ENCODE peak calls at places on chromosomes 3 and 15, in five cellular contexts. One of them, this sample, is unnamed. For H3K4me1, the result is how much of the 10 kb centered on the place peaks cover.

GRCh38 chr3:38588276-38588971 is 61.1 kb downstream of the SCN5A start:
- DNase-seq in effector memory CD4-positive, alpha-beta T cell: no peak
- DNase-seq in fibroblast of lung: no peak
- DNase-seq in hepatocyte: no peak
- DNase-seq in cardiac muscle cell: no peak
- DNase-seq in this sample: no peak

GRCh38 chr3:141643391-141643790 is 94.7 kb upstream of the RNF7 start:
- DNase-seq in cardiac muscle cell: no peak
- DNase-seq in effector memory CD4-positive, alpha-beta T cell: no peak
- DNase-seq in fibroblast of lung: no peak
- DNase-seq in hepatocyte: no peak
- DNase-seq in this sample: no peak

GRCh38 chr3:74287557-74287956 is 326.9 kb downstream of the CNTN3 start:
- DNase-seq in fibroblast of lung: no peak
- DNase-seq in effector memory CD4-positive, alpha-beta T cell: no peak
- DNase-seq in cardiac muscle cell: no peak
- DNase-seq in hepatocyte: no peak
- DNase-seq in this sample: no peak

GRCh38 chr3:105862217-105862616 is 6.6 kb downstream of the CBLB start:
- DNase-seq in cardiac muscle cell: no peak
- DNase-seq in fibroblast of lung: no peak
- DNase-seq in hepatocyte: no peak
- DNase-seq in effector memory CD4-positive, alpha-beta T cell: no peak
- DNase-seq in this sample: no peak

GRCh38 chr3:115626711-115627110 is 3.4 kb downstream of the GAP43 start:
- DNase-seq in hepatocyte: no peak
- DNase-seq in cardiac muscle cell: no peak
- DNase-seq in fibroblast of lung: no peak
- DNase-seq in effector memory CD4-positive, alpha-beta T cell: no peak
- DNase-seq in this sample: no peak

GRCh38 chr3:155658006-155658405 is 86.9 kb downstream of the PLCH1 start:
- DNase-seq in fibroblast of lung: no peak
- DNase-seq in hepatocyte: no peak
- DNase-seq in effector memory CD4-positive, alpha-beta T cell: no peak
- DNase-seq in cardiac muscle cell: no peak
- DNase-seq in this sample: no peak

GRCh38 chr3:146065573-146066006 is 95.4 kb downstream of the PLOD2 start:
- DNase-seq in hepatocyte: peak
- DNase-seq in effector memory CD4-positive, alpha-beta T cell: no peak
- DNase-seq in cardiac muscle cell: peak
- DNase-seq in fibroblast of lung: peak
- DNase-seq in this sample: peak

GRCh38 chr3:50815844-50816243 is 141.1 kb downstream of the DOCK3 start:
- DNase-seq in fibroblast of lung: no peak
- DNase-seq in hepatocyte: no peak
- DNase-seq in cardiac muscle cell: no peak
- DNase-seq in effector memory CD4-positive, alpha-beta T cell: no peak
- DNase-seq in this sample: no peak

GRCh38 chr3:142912440-142913172 is 23.7 kb upstream of the PCOLCE2 start:
- DNase-seq in hepatocyte: no peak
- DNase-seq in fibroblast of lung: peak
- DNase-seq in effector memory CD4-positive, alpha-beta T cell: no peak
- DNase-seq in cardiac muscle cell: no peak
- DNase-seq in this sample: no peak

GRCh38 chr3:194687638-194688206 is 2.0 kb downstream of the FAM43A start:
- DNase-seq in cardiac muscle cell: peak
- DNase-seq in hepatocyte: peak
- DNase-seq in effector memory CD4-positive, alpha-beta T cell: peak
- DNase-seq in fibroblast of lung: peak
- DNase-seq in this sample: peak

GRCh38 chr15:22918596-22919140 is 61.5 kb downstream of the CYFIP1 start:
- DNase-seq in cardiac muscle cell: no peak
- DNase-seq in fibroblast of lung: no peak
- DNase-seq in hepatocyte: no peak
- DNase-seq in effector memory CD4-positive, alpha-beta T cell: no peak
- DNase-seq in this sample: no peak

GRCh38 chr15:22915866-22916515 is 64.2 kb downstream of the CYFIP1 start:
- DNase-seq in fibroblast of lung: no peak
- DNase-seq in effector memory CD4-positive, alpha-beta T cell: no peak
- DNase-seq in hepatocyte: no peak
- DNase-seq in cardiac muscle cell: no peak
- DNase-seq in this sample: no peak

GRCh38 chr15:22918056-22918455 is 62.1 kb downstream of the CYFIP1 start:
- DNase-seq in cardiac muscle cell: no peak
- DNase-seq in hepatocyte: no peak
- DNase-seq in effector memory CD4-positive, alpha-beta T cell: no peak
- DNase-seq in fibroblast of lung: peak
- DNase-seq in this sample: no peak

GRCh38 chr15:22917556-22917955 is 62.6 kb downstream of the CYFIP1 start:
- DNase-seq in effector memory CD4-positive, alpha-beta T cell: no peak
- DNase-seq in hepatocyte: no peak
- DNase-seq in fibroblast of lung: no peak
- DNase-seq in cardiac muscle cell: no peak
- DNase-seq in this sample: no peak

DNA sequence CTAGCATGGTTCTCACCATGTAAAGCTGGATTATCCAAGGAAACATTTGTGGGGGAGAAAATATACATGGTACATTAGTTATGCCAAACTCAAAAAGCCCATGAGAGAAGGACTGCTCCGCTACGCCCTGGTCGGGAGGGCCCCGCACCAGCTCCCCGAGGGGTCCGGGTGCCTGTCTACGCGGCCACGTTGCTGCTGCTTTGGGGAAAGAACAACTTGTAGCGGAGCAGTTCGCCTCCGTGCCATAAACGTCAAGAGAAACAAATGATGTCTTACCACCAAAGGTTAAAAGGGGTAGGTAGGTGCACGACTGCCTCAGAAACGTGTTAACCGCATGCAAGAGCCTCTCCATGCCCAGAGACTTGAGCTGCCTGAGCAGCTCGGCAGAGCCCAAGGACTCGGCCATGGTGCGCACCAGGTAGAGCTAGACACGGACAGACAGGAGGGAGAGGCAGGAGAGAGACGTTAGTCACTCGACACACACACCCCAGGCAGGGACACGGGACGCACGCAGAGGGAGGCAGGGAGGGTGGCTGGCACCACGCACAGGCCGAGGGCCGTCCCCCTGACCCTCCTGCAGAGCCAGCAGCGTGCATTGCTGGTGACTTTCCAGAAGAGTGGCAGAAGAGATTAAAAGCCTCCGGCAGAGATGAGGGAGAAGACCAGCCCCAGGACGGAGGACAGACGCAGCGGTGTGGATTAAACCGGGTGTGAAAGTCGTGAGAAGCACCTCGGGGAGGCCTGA is 63.4 kb downstream of the CYFIP1 start:
- DNase-seq in cardiac muscle cell: no peak
- DNase-seq in hepatocyte: no peak
- DNase-seq in effector memory CD4-positive, alpha-beta T cell: no peak
- DNase-seq in fibroblast of lung: no peak
- DNase-seq in this sample: no peak
- H3K4me1 ChIP-seq in cardiac muscle cell: under half
- H3K4me1 ChIP-seq in hepatocyte: under half
- H3K4me1 ChIP-seq in effector memory CD4-positive, alpha-beta T cell: under half
- H3K4me1 ChIP-seq in fibroblast of lung: under half
- H3K4me1 ChIP-seq in this sample: under half

DNA sequence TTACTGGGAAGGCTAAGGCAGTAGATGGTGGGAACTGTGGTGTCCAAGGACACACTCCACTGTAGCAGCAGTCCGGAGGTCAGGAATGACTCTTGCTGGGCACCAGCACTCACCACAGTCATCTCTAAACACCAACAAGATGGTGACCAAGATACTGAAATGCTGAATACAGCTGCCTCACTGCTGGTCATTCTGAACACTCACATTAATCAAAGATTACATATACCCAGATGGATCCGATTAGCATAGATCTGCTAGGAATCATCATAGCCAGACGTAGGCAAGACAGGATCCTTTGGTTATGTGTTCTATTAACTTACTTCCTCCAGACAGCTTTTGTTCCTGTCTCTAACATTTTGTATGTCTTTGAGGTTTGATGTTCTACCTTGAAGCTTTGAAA is 134.9 kb upstream of the BFSP2 start:
- DNase-seq in fibroblast of lung: no peak
- DNase-seq in cardiac muscle cell: no peak
- DNase-seq in hepatocyte: no peak
- DNase-seq in effector memory CD4-positive, alpha-beta T cell: no peak
- DNase-seq in this sample: no peak
- H3K4me3 ChIP-seq in fibroblast of lung: no peak
- H3K4me3 ChIP-seq in cardiac muscle cell: no peak
- H3K4me3 ChIP-seq in hepatocyte: no peak
- H3K4me3 ChIP-seq in effector memory CD4-positive, alpha-beta T cell: no peak
- H3K4me3 ChIP-seq in this sample: no peak

GRCh38 chr15:100898661-100899462 is 19.2 kb downstream of the ALDH1A3 start:
- DNase-seq in effector memory CD4-positive, alpha-beta T cell: no peak
- DNase-seq in fibroblast of lung: no peak
- DNase-seq in hepatocyte: no peak
- DNase-seq in cardiac muscle cell: no peak
- DNase-seq in this sample: no peak
- H3K27ac ChIP-seq in effector memory CD4-positive, alpha-beta T cell: no peak
- H3K27ac ChIP-seq in fibroblast of lung: no peak
- H3K27ac ChIP-seq in hepatocyte: no peak
- H3K27ac ChIP-seq in cardiac muscle cell: no peak
- H3K27ac ChIP-seq in this sample: no peak

DNA sequence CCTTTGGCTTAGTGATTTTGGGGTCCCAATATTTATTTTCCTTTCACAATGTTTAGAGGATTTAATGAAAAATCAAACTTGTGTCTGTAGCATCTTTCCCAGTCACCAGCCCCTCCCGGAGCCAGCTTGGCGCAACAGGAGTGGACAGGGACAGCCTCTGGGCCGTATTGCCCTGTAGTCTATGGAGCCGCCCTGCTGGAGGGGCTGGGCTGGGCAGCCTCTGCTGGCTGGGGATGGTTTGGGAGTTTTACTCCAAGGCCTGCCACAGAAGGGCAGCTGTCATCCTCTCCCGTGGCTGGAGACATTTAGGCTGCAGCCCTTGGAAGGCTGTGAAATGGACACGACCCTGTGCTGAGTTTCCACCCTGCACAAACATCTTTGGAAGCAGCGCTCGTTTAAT is 89.4 kb upstream of the RGMA start:
- DNase-seq in cardiac muscle cell: no peak
- DNase-seq in effector memory CD4-positive, alpha-beta T cell: no peak
- DNase-seq in fibroblast of lung: no peak
- DNase-seq in hepatocyte: no peak
- DNase-seq in this sample: no peak
- H3K4me1 ChIP-seq in cardiac muscle cell: under half
- H3K4me1 ChIP-seq in effector memory CD4-positive, alpha-beta T cell: under half
- H3K4me1 ChIP-seq in fibroblast of lung: under half
- H3K4me1 ChIP-seq in hepatocyte: under half
- H3K4me1 ChIP-seq in this sample: under half

DNA sequence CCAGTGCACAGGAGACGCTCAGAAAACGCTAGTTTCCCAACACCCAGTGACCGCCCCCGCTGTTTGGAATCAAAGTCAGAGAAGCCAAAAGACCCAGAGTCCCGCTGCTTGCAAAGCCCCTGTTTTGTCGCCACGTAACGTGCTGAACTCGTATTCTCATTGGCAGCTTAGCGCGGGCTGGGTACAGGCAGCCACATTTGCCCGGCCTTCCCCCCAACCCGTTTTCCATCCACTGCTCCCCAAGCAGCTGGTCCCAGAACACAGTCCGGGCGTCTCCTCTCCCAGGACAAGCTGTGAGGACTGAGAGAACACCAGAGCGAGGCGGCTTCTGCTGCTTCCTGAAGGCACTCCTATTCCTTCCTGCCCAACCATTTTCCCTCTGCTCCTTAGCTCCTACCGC is 54.8 kb downstream of the RASGRF1 start:
- DNase-seq in cardiac muscle cell: no peak
- DNase-seq in effector memory CD4-positive, alpha-beta T cell: no peak
- DNase-seq in fibroblast of lung: no peak
- DNase-seq in hepatocyte: no peak
- DNase-seq in this sample: no peak
- H3K4me3 ChIP-seq in cardiac muscle cell: no peak
- H3K4me3 ChIP-seq in effector memory CD4-positive, alpha-beta T cell: no peak
- H3K4me3 ChIP-seq in fibroblast of lung: no peak
- H3K4me3 ChIP-seq in hepatocyte: no peak
- H3K4me3 ChIP-seq in this sample: no peak

DNA sequence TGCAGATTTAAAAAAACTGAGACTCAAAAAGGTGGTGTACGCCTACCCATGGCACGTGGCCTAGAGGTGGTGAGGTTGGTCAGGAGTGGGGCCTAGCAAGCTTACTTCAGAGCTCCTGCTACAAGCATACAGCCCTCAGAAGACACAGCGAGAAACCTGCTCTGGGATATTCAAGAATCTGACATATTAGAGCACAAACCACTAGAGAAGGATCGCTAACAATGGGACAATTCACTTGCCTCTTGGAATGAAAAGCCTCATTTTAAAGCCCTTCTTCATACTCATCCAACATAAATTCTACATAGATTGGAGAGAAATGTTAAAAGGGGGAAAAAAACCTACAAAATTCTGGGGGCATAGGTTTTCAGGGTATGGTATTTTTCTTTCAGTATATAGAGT is 118.0 kb upstream of the ARHGEF3 start:
- DNase-seq in hepatocyte: no peak
- DNase-seq in effector memory CD4-positive, alpha-beta T cell: no peak
- DNase-seq in cardiac muscle cell: no peak
- DNase-seq in fibroblast of lung: no peak
- DNase-seq in this sample: no peak
- H3K27ac ChIP-seq in hepatocyte: no peak
- H3K27ac ChIP-seq in effector memory CD4-positive, alpha-beta T cell: peak
- H3K27ac ChIP-seq in cardiac muscle cell: no peak
- H3K27ac ChIP-seq in fibroblast of lung: no peak
- H3K27ac ChIP-seq in this sample: no peak